ENCODE peak calls at places on chromosomes 5 and 9, in nine cellular contexts. F, B, Y, J, I, O, A, P and C are unnamed samples.

GRCh38 chr9:92033991-92034390 is 81.2 kb downstream of the SPTLC1 start:
- DNase-seq in F (no peak), B (no peak), Y (no peak), J (no peak), I (no peak), O (no peak), A (no peak), P (no peak), C (no peak)

GRCh38 chr5:113343343-113343742 is 91.4 kb downstream of the TSSK1B start:
- DNase-seq in F (no peak), B (no peak), Y (peak; percentile 32), J (peak; percentile 78), I (no peak), O (no peak), A (peak; percentile 84), P (no peak), C (no peak)

GRCh38 chr5:35309365-35310130 is 79.3 kb upstream of the PRLR start:
- DNase-seq in F (no peak), B (no peak), Y (no peak), J (no peak), I (no peak), O (no peak), A (no peak), P (no peak), C (no peak)

GRCh38 chr5:125199968-125200841 is 453.8 kb upstream of the ZNF608 start:
- DNase-seq in F (no peak), B (no peak), Y (peak; percentile 25), J (no peak), I (no peak), O (peak; percentile 83), A (no peak), P (no peak), C (no peak)

GRCh38 chr5:10519729-10520128 is 44.1 kb upstream of the ANKRD33B start:
- DNase-seq in F (no peak), B (no peak), Y (no peak), J (no peak), I (no peak), O (no peak), A (no peak), P (no peak), C (no peak)

GRCh38 chr5:153445875-153446567 is 44.4 kb upstream of the GRIA1 start:
- DNase-seq in F (no peak), B (no peak), Y (peak; percentile 17), J (no peak), I (peak; percentile 13), O (peak; percentile 59), A (no peak), P (no peak), C (no peak)

GRCh38 chr5:45484781-45485180 is 211.4 kb downstream of the HCN1 start:
- DNase-seq in F (no peak), B (no peak), Y (no peak), J (no peak), I (no peak), O (no peak), A (no peak), P (no peak), C (no peak)

GRCh38 chr5:66367814-66368541 is 223.9 kb downstream of the SREK1 start:
- DNase-seq in F (no peak), B (no peak), Y (peak; percentile 31), J (no peak), I (no peak), O (no peak), A (no peak), P (no peak), C (no peak)

GRCh38 chr5:141783599-141784296 is 94.5 kb downstream of the PCDH1 start:
- DNase-seq in F (no peak), B (no peak), Y (no peak), J (no peak), I (no peak), O (peak; percentile 38), A (no peak), P (no peak), C (no peak)

GRCh38 chr9:77960356-77961153 is 71.1 kb downstream of the GNAQ start:
- DNase-seq in F (no peak), B (no peak), Y (no peak), J (no peak), I (no peak), O (no peak), A (no peak), P (no peak), C (no peak)

GRCh38 chr9:7402704-7403389 is 396.7 kb downstream of the DMAC1 start:
- DNase-seq in F (no peak), B (no peak), Y (no peak), J (no peak), I (no peak), O (no peak), A (no peak), P (no peak), C (no peak)
- H3K4me3 ChIP-seq in F (no peak overlapping the region), B (no peak overlapping the region), Y (no peak overlapping the region), J (no peak overlapping the region), I (no peak overlapping the region), O (no peak overlapping the region), A (no peak overlapping the region), P (no peak overlapping the region), C (no peak overlapping the region)

DNA sequence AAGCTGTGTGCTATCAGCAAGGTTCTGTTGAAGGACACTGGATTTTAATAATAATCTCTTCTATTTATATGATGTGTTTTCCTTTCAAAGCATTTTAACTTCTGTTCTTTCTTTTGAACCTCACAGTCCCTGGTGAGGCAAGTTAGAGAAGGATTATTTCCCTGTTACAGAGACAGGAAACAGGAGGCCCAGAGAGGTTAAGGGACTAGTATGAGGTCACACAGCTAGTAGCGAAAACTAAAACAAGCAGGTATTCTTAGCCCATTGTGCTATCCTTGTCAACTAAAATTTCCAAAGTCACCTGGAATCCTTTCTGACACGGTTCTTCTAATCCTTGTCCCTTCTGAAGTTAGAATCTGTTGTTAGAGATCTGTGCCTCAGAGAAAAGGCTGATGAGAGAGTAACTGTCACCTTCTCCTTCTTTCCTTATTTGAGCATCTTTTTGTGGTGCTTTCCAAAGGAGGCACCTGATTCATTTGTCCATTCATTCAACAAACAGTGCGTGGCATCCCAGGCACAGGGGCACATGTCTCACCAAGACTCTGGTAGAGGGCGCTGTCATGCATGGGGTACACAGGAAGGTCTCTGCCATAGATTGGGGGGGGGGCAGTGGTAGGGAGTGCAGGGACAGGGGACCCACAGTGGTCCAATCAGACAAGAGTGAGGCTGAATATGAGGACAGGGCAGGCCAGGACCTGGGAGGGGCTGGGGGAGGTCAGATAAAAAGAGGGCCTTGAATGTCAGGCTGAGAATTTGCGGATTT is 61.5 kb downstream of the CRB2 start:
- DNase-seq in F (no peak), B (no peak), Y (no peak), J (no peak), I (no peak), O (no peak), A (no peak), P (no peak), C (no peak)
- TF ChIP-seq CTCF in F (no peak), B (no peak), Y (no peak), J (no peak), I (no peak), O (peak; percentile 35), A (no peak), P (no peak), C (no peak)

GRCh38 chr5:96896806-96897205 is 20.5 kb downstream of the ERAP2 start:
- DNase-seq in F (no peak), B (peak; percentile 72), Y (no peak), J (no peak), I (no peak), O (no peak), A (no peak), P (no peak), C (no peak)
- H3K4me3 ChIP-seq in F (no peak overlapping the region), B (no peak overlapping the region), Y (no peak overlapping the region), J (no peak overlapping the region), I (no peak overlapping the region), O (no peak overlapping the region), A (no peak overlapping the region), P (no peak overlapping the region), C (no peak overlapping the region)

DNA sequence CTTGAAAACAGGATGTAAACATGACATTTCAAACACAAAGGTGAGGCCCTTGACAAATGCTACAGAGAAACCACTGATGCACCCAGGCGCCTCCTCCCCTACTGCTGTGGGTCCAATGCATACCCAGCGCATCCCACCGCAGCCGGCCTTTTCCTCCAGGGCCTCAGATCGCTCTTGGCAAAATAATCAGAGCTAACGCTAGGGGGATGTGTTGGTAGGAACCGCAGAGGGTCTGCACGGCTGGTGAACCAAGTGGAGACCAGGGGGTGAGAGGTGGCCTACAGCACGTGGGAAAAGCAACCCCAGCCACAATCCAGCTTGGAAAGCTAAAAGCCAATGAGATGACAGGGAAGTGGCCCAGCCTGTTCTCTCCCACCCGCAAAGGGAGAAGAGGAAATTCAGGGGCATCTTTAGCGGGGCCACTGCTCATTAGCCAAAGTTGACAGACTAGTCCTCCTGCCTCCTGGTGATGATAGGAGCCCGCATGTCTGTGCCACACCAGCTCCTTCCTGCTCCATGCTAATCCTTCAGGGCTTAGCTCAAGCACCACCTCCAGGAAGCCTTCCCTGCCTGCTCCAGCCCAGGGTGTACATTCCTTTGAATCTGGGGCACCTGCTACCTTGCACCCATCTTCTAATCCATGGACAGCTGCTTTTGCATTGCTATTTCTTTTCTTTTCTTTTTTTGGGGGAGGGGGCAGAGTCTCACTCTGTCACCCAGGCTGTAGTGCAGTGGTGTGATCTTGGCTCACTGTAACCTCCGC is 5.8 kb downstream of the FAM163B start:
- DNase-seq in F (no peak), B (no peak), Y (no peak), J (no peak), I (no peak), O (no peak), A (no peak), P (no peak), C (no peak)
- TF ChIP-seq CTCF in F (no peak), B (no peak), Y (no peak), J (no peak), I (no peak), O (no peak), A (no peak), P (peak; percentile 8), C (no peak)